ENCODE peak calls at places on chromosome 4, in nine cellular contexts. One of them, this sample, is unnamed.

GRCh38 chr4:68272860-68273259 is 27.4 kb upstream of the TMPRSS11B start:
- DNase-seq in foreskin fibroblast: no peak
- DNase-seq in ascending aorta: no peak
- DNase-seq in EL: peak; percentile 1
- DNase-seq in G401: no peak
- DNase-seq in iris pigment epithelial cell: no peak
- DNase-seq in fibroblast of lung: peak; percentile 57
- DNase-seq in smooth muscle cell of the brain vasculature: no peak
- DNase-seq in renal cortical epithelial cell: peak; percentile 59
- DNase-seq in this sample: no peak

GRCh38 chr4:165079476-165079875 is 25.8 kb downstream of the TRIM75 start:
- DNase-seq in EL: no peak
- DNase-seq in renal cortical epithelial cell: peak; percentile 61
- DNase-seq in fibroblast of lung: peak; percentile 38
- DNase-seq in iris pigment epithelial cell: peak; percentile 73
- DNase-seq in smooth muscle cell of the brain vasculature: no peak
- DNase-seq in foreskin fibroblast: no peak
- DNase-seq in G401: peak; percentile 72
- DNase-seq in ascending aorta: no peak
- DNase-seq in this sample: no peak

GRCh38 chr4:104966349-104967033 is 180.2 kb upstream of the TET2 start:
- DNase-seq in G401: no peak
- DNase-seq in foreskin fibroblast: no peak
- DNase-seq in iris pigment epithelial cell: peak; percentile 7
- DNase-seq in fibroblast of lung: no peak
- DNase-seq in smooth muscle cell of the brain vasculature: no peak
- DNase-seq in ascending aorta: no peak
- DNase-seq in EL: no peak
- DNase-seq in renal cortical epithelial cell: peak; percentile 89
- DNase-seq in this sample: no peak

GRCh38 chr4:105112274-105112673 is 34.4 kb upstream of the TET2 start:
- DNase-seq in smooth muscle cell of the brain vasculature: no peak
- DNase-seq in EL: no peak
- DNase-seq in ascending aorta: no peak
- DNase-seq in foreskin fibroblast: no peak
- DNase-seq in G401: no peak
- DNase-seq in renal cortical epithelial cell: no peak
- DNase-seq in iris pigment epithelial cell: no peak
- DNase-seq in fibroblast of lung: peak; percentile 57
- DNase-seq in this sample: no peak

GRCh38 chr4:138448169-138448568 is 206.0 kb upstream of the SLC7A11 start:
- DNase-seq in G401: no peak
- DNase-seq in renal cortical epithelial cell: no peak
- DNase-seq in ascending aorta: no peak
- DNase-seq in foreskin fibroblast: no peak
- DNase-seq in EL: no peak
- DNase-seq in fibroblast of lung: peak; percentile 14
- DNase-seq in smooth muscle cell of the brain vasculature: no peak
- DNase-seq in iris pigment epithelial cell: no peak
- DNase-seq in this sample: no peak

GRCh38 chr4:1809754-1810502 is 16.8 kb downstream of the FGFR3 start:
- DNase-seq in EL: peak; percentile 62
- DNase-seq in fibroblast of lung: peak; percentile 27
- DNase-seq in iris pigment epithelial cell: peak; percentile 35
- DNase-seq in G401: peak; percentile 74
- DNase-seq in ascending aorta: no peak
- DNase-seq in smooth muscle cell of the brain vasculature: peak; percentile 29
- DNase-seq in foreskin fibroblast: peak; percentile 43
- DNase-seq in renal cortical epithelial cell: peak; percentile 21
- DNase-seq in this sample: no peak

GRCh38 chr4:168765726-168766125 is 244.3 kb downstream of the CBR4 start:
- DNase-seq in ascending aorta: no peak
- DNase-seq in smooth muscle cell of the brain vasculature: no peak
- DNase-seq in fibroblast of lung: peak; percentile 96
- DNase-seq in renal cortical epithelial cell: no peak
- DNase-seq in G401: no peak
- DNase-seq in foreskin fibroblast: no peak
- DNase-seq in iris pigment epithelial cell: peak; percentile 41
- DNase-seq in EL: peak; percentile 69
- DNase-seq in this sample: peak; percentile 31

GRCh38 chr4:8369426-8370105 is 71.0 kb downstream of the ACOX3 start:
- DNase-seq in foreskin fibroblast: no peak
- DNase-seq in G401: no peak
- DNase-seq in fibroblast of lung: no peak
- DNase-seq in iris pigment epithelial cell: no peak
- DNase-seq in renal cortical epithelial cell: no peak
- DNase-seq in ascending aorta: no peak
- DNase-seq in smooth muscle cell of the brain vasculature: no peak
- DNase-seq in EL: no peak
- DNase-seq in this sample: no peak

GRCh38 chr4:183571350-183572076 is 66.7 kb downstream of the ING2 start:
- DNase-seq in foreskin fibroblast: peak; percentile 19
- DNase-seq in fibroblast of lung: peak; percentile 53
- DNase-seq in renal cortical epithelial cell: peak; percentile 76
- DNase-seq in smooth muscle cell of the brain vasculature: no peak
- DNase-seq in ascending aorta: no peak
- DNase-seq in iris pigment epithelial cell: peak; percentile 78
- DNase-seq in G401: no peak
- DNase-seq in EL: peak; percentile 38
- DNase-seq in this sample: no peak

GRCh38 chr4:162909952-162910351 is 256.7 kb downstream of the NAF1 start:
- DNase-seq in smooth muscle cell of the brain vasculature: no peak
- DNase-seq in G401: no peak
- DNase-seq in ascending aorta: no peak
- DNase-seq in EL: no peak
- DNase-seq in foreskin fibroblast: no peak
- DNase-seq in iris pigment epithelial cell: no peak
- DNase-seq in fibroblast of lung: no peak
- DNase-seq in renal cortical epithelial cell: no peak
- DNase-seq in this sample: no peak

This sample was measured in thoracic aorta.